ENCODE peak calls at places on chromosomes 1 and 21, in ten cellular contexts. One of them, this sample, is unnamed.

GRCh38 chr1:61091455-61091854 is 9.1 kb downstream of the NFIA start:
- DNase-seq in astrocyte of the cerebellum: no peak
- DNase-seq in HepG2: no peak
- DNase-seq in BE2C: no peak
- DNase-seq in stimulated activated CD8-positive, alpha-beta memory T cell treated with anti-CD3 and anti-CD28 coated beads, Interleukin-4, amount 100 ng/mL, for 1 hour: no peak
- DNase-seq in K562: no peak
- DNase-seq in CD14-positive monocyte: no peak
- DNase-seq in C1 segment of cervical spinal cord: no peak
- DNase-seq in astrocyte of the hippocampus: no peak
- DNase-seq in NCI-H2171: no peak
- DNase-seq in this sample: no peak

GRCh38 chr1:246372502-246372901 is 134.6 kb downstream of the SMYD3 start:
- DNase-seq in astrocyte of the cerebellum: no peak
- DNase-seq in HepG2: no peak
- DNase-seq in BE2C: no peak
- DNase-seq in stimulated activated CD8-positive, alpha-beta memory T cell treated with anti-CD3 and anti-CD28 coated beads, Interleukin-4, amount 100 ng/mL, for 1 hour: no peak
- DNase-seq in K562: no peak
- DNase-seq in CD14-positive monocyte: no peak
- DNase-seq in C1 segment of cervical spinal cord: no peak
- DNase-seq in astrocyte of the hippocampus: no peak
- DNase-seq in NCI-H2171: no peak
- DNase-seq in this sample: no peak

GRCh38 chr1:21864730-21865129 is 52.7 kb downstream of the LDLRAD2 start:
- DNase-seq in astrocyte of the cerebellum: no peak
- DNase-seq in HepG2: no peak
- DNase-seq in BE2C: no peak
- DNase-seq in stimulated activated CD8-positive, alpha-beta memory T cell treated with anti-CD3 and anti-CD28 coated beads, Interleukin-4, amount 100 ng/mL, for 1 hour: no peak
- DNase-seq in K562: no peak
- DNase-seq in CD14-positive monocyte: no peak
- DNase-seq in C1 segment of cervical spinal cord: no peak
- DNase-seq in astrocyte of the hippocampus: no peak
- DNase-seq in NCI-H2171: no peak
- DNase-seq in this sample: no peak

GRCh38 chr1:228231192-228231591 is 23.3 kb downstream of the OBSCN start:
- DNase-seq in astrocyte of the cerebellum: no peak
- DNase-seq in HepG2: no peak
- DNase-seq in BE2C: no peak
- DNase-seq in stimulated activated CD8-positive, alpha-beta memory T cell treated with anti-CD3 and anti-CD28 coated beads, Interleukin-4, amount 100 ng/mL, for 1 hour: no peak
- DNase-seq in K562: no peak
- DNase-seq in CD14-positive monocyte: no peak
- DNase-seq in C1 segment of cervical spinal cord: no peak
- DNase-seq in astrocyte of the hippocampus: no peak
- DNase-seq in NCI-H2171: no peak
- DNase-seq in this sample: no peak

GRCh38 chr1:90504509-90504908 is 212.6 kb downstream of the BARHL2 start:
- DNase-seq in astrocyte of the cerebellum: no peak
- DNase-seq in HepG2: no peak
- DNase-seq in BE2C: no peak
- DNase-seq in stimulated activated CD8-positive, alpha-beta memory T cell treated with anti-CD3 and anti-CD28 coated beads, Interleukin-4, amount 100 ng/mL, for 1 hour: no peak
- DNase-seq in K562: no peak
- DNase-seq in CD14-positive monocyte: no peak
- DNase-seq in C1 segment of cervical spinal cord: no peak
- DNase-seq in astrocyte of the hippocampus: peak
- DNase-seq in NCI-H2171: no peak
- DNase-seq in this sample: no peak

GRCh38 chr21:35853321-35853922 is 206.9 kb downstream of the SETD4 start:
- DNase-seq in astrocyte of the cerebellum: no peak
- DNase-seq in HepG2: no peak
- DNase-seq in BE2C: no peak
- DNase-seq in stimulated activated CD8-positive, alpha-beta memory T cell treated with anti-CD3 and anti-CD28 coated beads, Interleukin-4, amount 100 ng/mL, for 1 hour: no peak
- DNase-seq in K562: no peak
- DNase-seq in CD14-positive monocyte: no peak
- DNase-seq in C1 segment of cervical spinal cord: no peak
- DNase-seq in astrocyte of the hippocampus: no peak
- DNase-seq in NCI-H2171: no peak
- DNase-seq in this sample: no peak

GRCh38 chr1:51518033-51518729 is 885 bp downstream of the EPS15 start:
- DNase-seq in astrocyte of the cerebellum: no peak
- DNase-seq in HepG2: peak
- DNase-seq in BE2C: peak
- DNase-seq in stimulated activated CD8-positive, alpha-beta memory T cell treated with anti-CD3 and anti-CD28 coated beads, Interleukin-4, amount 100 ng/mL, for 1 hour: no peak
- DNase-seq in K562: peak
- DNase-seq in CD14-positive monocyte: peak
- DNase-seq in C1 segment of cervical spinal cord: peak
- DNase-seq in astrocyte of the hippocampus: peak
- DNase-seq in NCI-H2171: peak
- DNase-seq in this sample: peak

GRCh38 chr1:59015708-59016107 is 231.9 kb upstream of the JUN start:
- DNase-seq in astrocyte of the cerebellum: no peak
- DNase-seq in HepG2: no peak
- DNase-seq in BE2C: no peak
- DNase-seq in stimulated activated CD8-positive, alpha-beta memory T cell treated with anti-CD3 and anti-CD28 coated beads, Interleukin-4, amount 100 ng/mL, for 1 hour: no peak
- DNase-seq in K562: no peak
- DNase-seq in CD14-positive monocyte: no peak
- DNase-seq in C1 segment of cervical spinal cord: no peak
- DNase-seq in astrocyte of the hippocampus: peak
- DNase-seq in NCI-H2171: no peak
- DNase-seq in this sample: no peak

GRCh38 chr1:119294728-119295127 is 73.9 kb upstream of the HAO2 start:
- DNase-seq in astrocyte of the cerebellum: no peak
- DNase-seq in HepG2: peak
- DNase-seq in BE2C: no peak
- DNase-seq in stimulated activated CD8-positive, alpha-beta memory T cell treated with anti-CD3 and anti-CD28 coated beads, Interleukin-4, amount 100 ng/mL, for 1 hour: no peak
- DNase-seq in K562: no peak
- DNase-seq in CD14-positive monocyte: no peak
- DNase-seq in C1 segment of cervical spinal cord: no peak
- DNase-seq in astrocyte of the hippocampus: no peak
- DNase-seq in NCI-H2171: no peak
- DNase-seq in this sample: no peak

GRCh38 chr1:93042134-93042821 is 36.8 kb upstream of the MTF2 start:
- DNase-seq in astrocyte of the cerebellum: no peak
- DNase-seq in HepG2: peak
- DNase-seq in BE2C: no peak
- DNase-seq in stimulated activated CD8-positive, alpha-beta memory T cell treated with anti-CD3 and anti-CD28 coated beads, Interleukin-4, amount 100 ng/mL, for 1 hour: no peak
- DNase-seq in K562: no peak
- DNase-seq in CD14-positive monocyte: no peak
- DNase-seq in C1 segment of cervical spinal cord: no peak
- DNase-seq in astrocyte of the hippocampus: no peak
- DNase-seq in NCI-H2171: no peak
- DNase-seq in this sample: no peak

This sample was measured in activated B cell treated with CpG ODN at 0.5 μM for 24 hours.